ENCODE peak calls at places on chromosomes 6 and 20, in four cellular contexts. One of them, this sample, is unnamed.

GRCh38 chr6:132498638-132499037 is 14.3 kb downstream of the STX7 start:
- DNase-seq in GM13977: no peak
- DNase-seq in stimulated activated effector memory CD8-positive, alpha-beta T cell treated with anti-CD3 and anti-CD28 coated beads, Interleukin-12 subunit alpha, Interleukin-12 subunit beta, amount 100 ng/mL, for 72 hours: no peak
- DNase-seq in EL: no peak
- DNase-seq in this sample: no peak

GRCh38 chr20:45346851-45347250 is 1.4 kb downstream of the SDC4 start:
- DNase-seq in GM13977: no peak
- DNase-seq in stimulated activated effector memory CD8-positive, alpha-beta T cell treated with anti-CD3 and anti-CD28 coated beads, Interleukin-12 subunit alpha, Interleukin-12 subunit beta, amount 100 ng/mL, for 72 hours: no peak
- DNase-seq in EL: peak; percentile 49
- DNase-seq in this sample: no peak

GRCh38 chr6:4270001-4270400 is 134.6 kb upstream of the ECI2 start:
- DNase-seq in GM13977: no peak
- DNase-seq in stimulated activated effector memory CD8-positive, alpha-beta T cell treated with anti-CD3 and anti-CD28 coated beads, Interleukin-12 subunit alpha, Interleukin-12 subunit beta, amount 100 ng/mL, for 72 hours: no peak
- DNase-seq in EL: no peak
- DNase-seq in this sample: no peak

GRCh38 chr6:167094436-167094819 is 28.5 kb upstream of the CCR6 start:
- DNase-seq in GM13977: peak; percentile 44
- DNase-seq in stimulated activated effector memory CD8-positive, alpha-beta T cell treated with anti-CD3 and anti-CD28 coated beads, Interleukin-12 subunit alpha, Interleukin-12 subunit beta, amount 100 ng/mL, for 72 hours: no peak
- DNase-seq in EL: no peak
- DNase-seq in this sample: no peak

GRCh38 chr6:33313709-33314514 is at the start of gene TAPBP:
- DNase-seq in GM13977: peak; percentile 89
- DNase-seq in stimulated activated effector memory CD8-positive, alpha-beta T cell treated with anti-CD3 and anti-CD28 coated beads, Interleukin-12 subunit alpha, Interleukin-12 subunit beta, amount 100 ng/mL, for 72 hours: peak; percentile 95
- DNase-seq in EL: peak; percentile 79
- DNase-seq in this sample: peak; percentile 91

GRCh38 chr6:53410508-53411258 is 61.9 kb upstream of the ELOVL5 start:
- DNase-seq in GM13977: peak; percentile 52
- DNase-seq in stimulated activated effector memory CD8-positive, alpha-beta T cell treated with anti-CD3 and anti-CD28 coated beads, Interleukin-12 subunit alpha, Interleukin-12 subunit beta, amount 100 ng/mL, for 72 hours: peak; percentile 57
- DNase-seq in EL: peak; percentile 14
- DNase-seq in this sample: peak; percentile 43

GRCh38 chr20:41747226-41747625 is 129.0 kb upstream of the CHD6 start:
- DNase-seq in GM13977: no peak
- DNase-seq in stimulated activated effector memory CD8-positive, alpha-beta T cell treated with anti-CD3 and anti-CD28 coated beads, Interleukin-12 subunit alpha, Interleukin-12 subunit beta, amount 100 ng/mL, for 72 hours: no peak
- DNase-seq in EL: no peak
- DNase-seq in this sample: no peak

GRCh38 chr6:51490101-51490500 is 597.3 kb downstream of the PKHD1 start:
- DNase-seq in GM13977: no peak
- DNase-seq in stimulated activated effector memory CD8-positive, alpha-beta T cell treated with anti-CD3 and anti-CD28 coated beads, Interleukin-12 subunit alpha, Interleukin-12 subunit beta, amount 100 ng/mL, for 72 hours: no peak
- DNase-seq in EL: no peak
- DNase-seq in this sample: no peak

GRCh38 chr6:33822575-33823395 is 19.0 kb upstream of the MLN start:
- DNase-seq in GM13977: no peak
- DNase-seq in stimulated activated effector memory CD8-positive, alpha-beta T cell treated with anti-CD3 and anti-CD28 coated beads, Interleukin-12 subunit alpha, Interleukin-12 subunit beta, amount 100 ng/mL, for 72 hours: no peak
- DNase-seq in EL: peak; percentile 41
- DNase-seq in this sample: peak; percentile 32

GRCh38 chr20:25252686-25253421 is 5.0 kb downstream of the PYGB start:
- DNase-seq in GM13977: no peak
- DNase-seq in stimulated activated effector memory CD8-positive, alpha-beta T cell treated with anti-CD3 and anti-CD28 coated beads, Interleukin-12 subunit alpha, Interleukin-12 subunit beta, amount 100 ng/mL, for 72 hours: no peak
- DNase-seq in EL: no peak
- DNase-seq in this sample: peak; percentile 57

GRCh38 chr6:16514249-16514648 is 247.0 kb downstream of the ATXN1 start:
- DNase-seq in GM13977: peak; percentile 40
- DNase-seq in stimulated activated effector memory CD8-positive, alpha-beta T cell treated with anti-CD3 and anti-CD28 coated beads, Interleukin-12 subunit alpha, Interleukin-12 subunit beta, amount 100 ng/mL, for 72 hours: no peak
- DNase-seq in EL: peak; percentile 57
- DNase-seq in this sample: peak; percentile 29

GRCh38 chr20:46058656-46059281 is 29.8 kb downstream of the SLC12A5 start:
- DNase-seq in GM13977: peak; percentile 52
- DNase-seq in stimulated activated effector memory CD8-positive, alpha-beta T cell treated with anti-CD3 and anti-CD28 coated beads, Interleukin-12 subunit alpha, Interleukin-12 subunit beta, amount 100 ng/mL, for 72 hours: no peak
- DNase-seq in EL: no peak
- DNase-seq in this sample: no peak

GRCh38 chr6:15434263-15434662 is 188.4 kb downstream of the JARID2 start:
- DNase-seq in GM13977: no peak
- DNase-seq in stimulated activated effector memory CD8-positive, alpha-beta T cell treated with anti-CD3 and anti-CD28 coated beads, Interleukin-12 subunit alpha, Interleukin-12 subunit beta, amount 100 ng/mL, for 72 hours: no peak
- DNase-seq in EL: no peak
- DNase-seq in this sample: no peak

GRCh38 chr6:138677538-138677937 is 96.0 kb upstream of the CCDC28A start:
- DNase-seq in GM13977: no peak
- DNase-seq in stimulated activated effector memory CD8-positive, alpha-beta T cell treated with anti-CD3 and anti-CD28 coated beads, Interleukin-12 subunit alpha, Interleukin-12 subunit beta, amount 100 ng/mL, for 72 hours: no peak
- DNase-seq in EL: no peak
- DNase-seq in this sample: no peak

GRCh38 chr6:41939848-41940758 is 1.5 kb downstream of the CCND3 start:
- DNase-seq in GM13977: no peak
- DNase-seq in stimulated activated effector memory CD8-positive, alpha-beta T cell treated with anti-CD3 and anti-CD28 coated beads, Interleukin-12 subunit alpha, Interleukin-12 subunit beta, amount 100 ng/mL, for 72 hours: peak; percentile 68
- DNase-seq in EL: peak; percentile 49
- DNase-seq in this sample: peak; percentile 22

GRCh38 chr6:3776881-3777507 is 25.5 kb upstream of the PXDC1 start:
- DNase-seq in GM13977: no peak
- DNase-seq in stimulated activated effector memory CD8-positive, alpha-beta T cell treated with anti-CD3 and anti-CD28 coated beads, Interleukin-12 subunit alpha, Interleukin-12 subunit beta, amount 100 ng/mL, for 72 hours: no peak
- DNase-seq in EL: no peak
- DNase-seq in this sample: no peak

GRCh38 chr6:33508935-33509926 is 54.9 kb downstream of the ZBTB9 start:
- DNase-seq in GM13977: no peak
- DNase-seq in stimulated activated effector memory CD8-positive, alpha-beta T cell treated with anti-CD3 and anti-CD28 coated beads, Interleukin-12 subunit alpha, Interleukin-12 subunit beta, amount 100 ng/mL, for 72 hours: no peak
- DNase-seq in EL: no peak
- DNase-seq in this sample: no peak

GRCh38 chr6:43965628-43966373 is 161.5 kb downstream of the MRPL14 start:
- DNase-seq in GM13977: no peak
- DNase-seq in stimulated activated effector memory CD8-positive, alpha-beta T cell treated with anti-CD3 and anti-CD28 coated beads, Interleukin-12 subunit alpha, Interleukin-12 subunit beta, amount 100 ng/mL, for 72 hours: no peak
- DNase-seq in EL: no peak
- DNase-seq in this sample: no peak

GRCh38 chr6:110878751-110879539 is 4.4 kb downstream of the AMD1 start:
- DNase-seq in GM13977: no peak
- DNase-seq in stimulated activated effector memory CD8-positive, alpha-beta T cell treated with anti-CD3 and anti-CD28 coated beads, Interleukin-12 subunit alpha, Interleukin-12 subunit beta, amount 100 ng/mL, for 72 hours: no peak
- DNase-seq in EL: peak; percentile 40
- DNase-seq in this sample: peak; percentile 44

GRCh38 chr6:105713474-105714118 is 310.7 kb upstream of the PREP start:
- DNase-seq in GM13977: no peak
- DNase-seq in stimulated activated effector memory CD8-positive, alpha-beta T cell treated with anti-CD3 and anti-CD28 coated beads, Interleukin-12 subunit alpha, Interleukin-12 subunit beta, amount 100 ng/mL, for 72 hours: no peak
- DNase-seq in EL: no peak
- DNase-seq in this sample: no peak

GRCh38 chr6:56807335-56807991 is 147.4 kb upstream of the BEND6 start:
- DNase-seq in GM13977: no peak
- DNase-seq in stimulated activated effector memory CD8-positive, alpha-beta T cell treated with anti-CD3 and anti-CD28 coated beads, Interleukin-12 subunit alpha, Interleukin-12 subunit beta, amount 100 ng/mL, for 72 hours: no peak
- DNase-seq in EL: peak; percentile 34
- DNase-seq in this sample: no peak

GRCh38 chr20:32582659-32583580 is 2.2 kb downstream of the NOL4L start:
- DNase-seq in GM13977: peak; percentile 69
- DNase-seq in stimulated activated effector memory CD8-positive, alpha-beta T cell treated with anti-CD3 and anti-CD28 coated beads, Interleukin-12 subunit alpha, Interleukin-12 subunit beta, amount 100 ng/mL, for 72 hours: no peak
- DNase-seq in EL: peak; percentile 16
- DNase-seq in this sample: no peak

GRCh38 chr20:41357424-41358163 is 9.0 kb downstream of the EMILIN3 start:
- DNase-seq in GM13977: no peak
- DNase-seq in stimulated activated effector memory CD8-positive, alpha-beta T cell treated with anti-CD3 and anti-CD28 coated beads, Interleukin-12 subunit alpha, Interleukin-12 subunit beta, amount 100 ng/mL, for 72 hours: no peak
- DNase-seq in EL: no peak
- DNase-seq in this sample: no peak

GRCh38 chr20:59240006-59240405 is 60.4 kb upstream of the EDN3 start:
- DNase-seq in GM13977: no peak
- DNase-seq in stimulated activated effector memory CD8-positive, alpha-beta T cell treated with anti-CD3 and anti-CD28 coated beads, Interleukin-12 subunit alpha, Interleukin-12 subunit beta, amount 100 ng/mL, for 72 hours: no peak
- DNase-seq in EL: no peak
- DNase-seq in this sample: no peak

GRCh38 chr6:40550096-40550731 is 37.0 kb downstream of the LRFN2 start:
- DNase-seq in GM13977: peak; percentile 53
- DNase-seq in stimulated activated effector memory CD8-positive, alpha-beta T cell treated with anti-CD3 and anti-CD28 coated beads, Interleukin-12 subunit alpha, Interleukin-12 subunit beta, amount 100 ng/mL, for 72 hours: peak; percentile 51
- DNase-seq in EL: peak; percentile 50
- DNase-seq in this sample: peak; percentile 56

GRCh38 chr20:64150756-64151633 is 13.3 kb upstream of the MYT1 start:
- DNase-seq in GM13977: no peak
- DNase-seq in stimulated activated effector memory CD8-positive, alpha-beta T cell treated with anti-CD3 and anti-CD28 coated beads, Interleukin-12 subunit alpha, Interleukin-12 subunit beta, amount 100 ng/mL, for 72 hours: no peak
- DNase-seq in EL: no peak
- DNase-seq in this sample: no peak

GRCh38 chr20:50519036-50519780 is 9.0 kb downstream of the PTPN1 start:
- DNase-seq in GM13977: no peak
- DNase-seq in stimulated activated effector memory CD8-positive, alpha-beta T cell treated with anti-CD3 and anti-CD28 coated beads, Interleukin-12 subunit alpha, Interleukin-12 subunit beta, amount 100 ng/mL, for 72 hours: no peak
- DNase-seq in EL: no peak
- DNase-seq in this sample: no peak

GRCh38 chr6:148747145-148747492 is 289 bp downstream of the UST start:
- DNase-seq in GM13977: peak; percentile 33
- DNase-seq in stimulated activated effector memory CD8-positive, alpha-beta T cell treated with anti-CD3 and anti-CD28 coated beads, Interleukin-12 subunit alpha, Interleukin-12 subunit beta, amount 100 ng/mL, for 72 hours: no peak
- DNase-seq in EL: peak; percentile 69
- DNase-seq in this sample: peak; percentile 43

GRCh38 chr6:14743465-14744211 is 502.2 kb upstream of the JARID2 start:
- DNase-seq in GM13977: no peak
- DNase-seq in stimulated activated effector memory CD8-positive, alpha-beta T cell treated with anti-CD3 and anti-CD28 coated beads, Interleukin-12 subunit alpha, Interleukin-12 subunit beta, amount 100 ng/mL, for 72 hours: peak; percentile 83
- DNase-seq in EL: peak; percentile 98
- DNase-seq in this sample: peak; percentile 97

GRCh38 chr6:170000071-170000843 is 248.8 kb downstream of the ERMARD start:
- DNase-seq in GM13977: no peak
- DNase-seq in stimulated activated effector memory CD8-positive, alpha-beta T cell treated with anti-CD3 and anti-CD28 coated beads, Interleukin-12 subunit alpha, Interleukin-12 subunit beta, amount 100 ng/mL, for 72 hours: no peak
- DNase-seq in EL: no peak
- DNase-seq in this sample: no peak

GRCh38 chr6:56448056-56448455 is 194.6 kb downstream of the DST start:
- DNase-seq in GM13977: no peak
- DNase-seq in stimulated activated effector memory CD8-positive, alpha-beta T cell treated with anti-CD3 and anti-CD28 coated beads, Interleukin-12 subunit alpha, Interleukin-12 subunit beta, amount 100 ng/mL, for 72 hours: no peak
- DNase-seq in EL: no peak
- DNase-seq in this sample: peak; percentile 9

GRCh38 chr6:25056130-25056529 is 120.4 kb upstream of the RIPOR2 start:
- DNase-seq in GM13977: peak; percentile 56
- DNase-seq in stimulated activated effector memory CD8-positive, alpha-beta T cell treated with anti-CD3 and anti-CD28 coated beads, Interleukin-12 subunit alpha, Interleukin-12 subunit beta, amount 100 ng/mL, for 72 hours: peak; percentile 66
- DNase-seq in EL: no peak
- DNase-seq in this sample: no peak

GRCh38 chr6:610882-611281 is 46.0 kb downstream of the HUS1B start:
- DNase-seq in GM13977: no peak
- DNase-seq in stimulated activated effector memory CD8-positive, alpha-beta T cell treated with anti-CD3 and anti-CD28 coated beads, Interleukin-12 subunit alpha, Interleukin-12 subunit beta, amount 100 ng/mL, for 72 hours: no peak
- DNase-seq in EL: no peak
- DNase-seq in this sample: no peak

GRCh38 chr6:14359438-14359837 is 241.9 kb downstream of the CD83 start:
- DNase-seq in GM13977: no peak
- DNase-seq in stimulated activated effector memory CD8-positive, alpha-beta T cell treated with anti-CD3 and anti-CD28 coated beads, Interleukin-12 subunit alpha, Interleukin-12 subunit beta, amount 100 ng/mL, for 72 hours: no peak
- DNase-seq in EL: no peak
- DNase-seq in this sample: no peak

GRCh38 chr6:166624275-166624674 is 2.8 kb downstream of the RPS6KA2 start:
- DNase-seq in GM13977: no peak
- DNase-seq in stimulated activated effector memory CD8-positive, alpha-beta T cell treated with anti-CD3 and anti-CD28 coated beads, Interleukin-12 subunit alpha, Interleukin-12 subunit beta, amount 100 ng/mL, for 72 hours: no peak
- DNase-seq in EL: peak; percentile 67
- DNase-seq in this sample: no peak

This sample was measured in kidney tubule cell.